ENCODE peak calls at places on chromosome 18, in four cellular contexts. One of them, this sample, is unnamed.

GRCh38 chr18:63553117-63553516 is 10.9 kb downstream of the SERPINB12 start:
- DNase-seq in adipocyte: peak
- DNase-seq in amygdala: no peak
- DNase-seq in T-helper 9 cell: no peak
- DNase-seq in this sample: no peak

GRCh38 chr18:71784777-71785176 is 759.4 kb downstream of the CBLN2 start:
- DNase-seq in amygdala: no peak
- DNase-seq in T-helper 9 cell: no peak
- DNase-seq in adipocyte: no peak
- DNase-seq in this sample: no peak

GRCh38 chr18:36769172-36769571 is 59.6 kb downstream of the TPGS2 start:
- DNase-seq in adipocyte: no peak
- DNase-seq in amygdala: no peak
- DNase-seq in T-helper 9 cell: no peak
- DNase-seq in this sample: no peak

GRCh38 chr18:62877448-62878221 is 162.3 kb downstream of the PHLPP1 start:
- DNase-seq in T-helper 9 cell: no peak
- DNase-seq in adipocyte: peak
- DNase-seq in amygdala: no peak
- DNase-seq in this sample: no peak

GRCh38 chr18:48600046-48600745 is 61.4 kb downstream of the CTIF start:
- DNase-seq in T-helper 9 cell: no peak
- DNase-seq in adipocyte: no peak
- DNase-seq in amygdala: no peak
- DNase-seq in this sample: no peak

GRCh38 chr18:37019157-37019571 is 190.2 kb downstream of the KIAA1328 start:
- DNase-seq in T-helper 9 cell: no peak
- DNase-seq in adipocyte: no peak
- DNase-seq in amygdala: no peak
- DNase-seq in this sample: no peak

GRCh38 chr18:10037181-10037580 is 123.4 kb downstream of the VAPA start:
- DNase-seq in T-helper 9 cell: no peak
- DNase-seq in amygdala: no peak
- DNase-seq in adipocyte: no peak
- DNase-seq in this sample: no peak

GRCh38 chr18:54717673-54718435 is 110.4 kb upstream of the RAB27B start:
- DNase-seq in adipocyte: no peak
- DNase-seq in T-helper 9 cell: peak
- DNase-seq in amygdala: peak
- DNase-seq in this sample: peak

GRCh38 chr18:40866013-40866644 is 1088.9 kb upstream of the PIK3C3 start:
- DNase-seq in T-helper 9 cell: no peak
- DNase-seq in amygdala: no peak
- DNase-seq in adipocyte: no peak
- DNase-seq in this sample: no peak

GRCh38 chr18:55592106-55592505 is 4.1 kb upstream of the TCF4 start:
- DNase-seq in amygdala: no peak
- DNase-seq in adipocyte: no peak
- DNase-seq in T-helper 9 cell: no peak
- DNase-seq in this sample: no peak

GRCh38 chr18:26468931-26469340 is 79.4 kb downstream of the KCTD1 start:
- DNase-seq in amygdala: no peak
- DNase-seq in adipocyte: no peak
- DNase-seq in T-helper 9 cell: no peak
- DNase-seq in this sample: no peak

GRCh38 chr18:62388855-62389760 is 64.0 kb downstream of the TNFRSF11A start:
- DNase-seq in adipocyte: no peak
- DNase-seq in T-helper 9 cell: no peak
- DNase-seq in amygdala: no peak
- DNase-seq in this sample: no peak

This sample was measured in hypothalamus.